ENCODE peak calls at places on chromosome 21, in eight cellular contexts. H is ovary, B is sigmoid colon, E is A549, A is esophagus muscularis mucosa, D is stomach, W is upper lobe of left lung, X is K562. V is an unnamed sample.
A peak's percentile ranks its signal among the peaks of the same experiment; 100 is the strongest.

GRCh38 chr21:39713905-39714304 is 31.1 kb upstream of the IGSF5 start:
- DNase-seq in H (peak; percentile 40), B (no peak), E (no peak), A (no peak), D (no peak), W (no peak), X (no peak), V (no peak)

GRCh38 chr21:25515484-25516405 is 91.5 kb downstream of the MRPL39 start:
- DNase-seq in H (no peak), B (no peak), E (no peak), A (no peak), D (no peak), W (no peak), X (no peak), V (no peak)

GRCh38 chr21:43639470-43640178 is 19.7 kb downstream of the HSF2BP start:
- DNase-seq in H (no peak), B (no peak), E (no peak), A (no peak), D (no peak), W (no peak), X (no peak), V (no peak)

GRCh38 chr21:37435120-37435519 is 68.5 kb downstream of the DYRK1A start:
- DNase-seq in H (no peak), B (peak; percentile 72), E (no peak), A (no peak), D (no peak), W (no peak), X (peak; percentile 94), V (peak; percentile 48)

GRCh38 chr21:25721987-25722386 is 12.7 kb downstream of the ATP5PF start:
- DNase-seq in H (no peak), B (no peak), E (no peak), A (no peak), D (no peak), W (no peak), X (no peak), V (no peak)

GRCh38 chr21:14383596-14384210 is 757 bp upstream of the HSPA13 start:
- DNase-seq in H (no peak), B (no peak), E (no peak), A (no peak), D (no peak), W (peak; percentile 83), X (no peak), V (no peak)

GRCh38 chr21:25834376-25834775 is 99.6 kb downstream of the GABPA start:
- DNase-seq in H (no peak), B (no peak), E (no peak), A (no peak), D (no peak), W (no peak), X (no peak), V (no peak)

GRCh38 chr21:15063821-15064575 is 802 bp downstream of the NRIP1 start:
- DNase-seq in H (no peak), B (peak; percentile 73), E (peak; percentile 7), A (no peak), D (peak; percentile 65), W (no peak), X (peak; percentile 52), V (peak; percentile 22)

GRCh38 chr21:36985761-36986594 is 19.5 kb upstream of the HLCS start:
- DNase-seq in H (no peak), B (no peak), E (no peak), A (no peak), D (no peak), W (no peak), X (no peak), V (no peak)

GRCh38 chr21:37338671-37339526 is 27.7 kb upstream of the DYRK1A start:
- DNase-seq in H (peak; percentile 47), B (peak; percentile 71), E (peak; percentile 81), A (no peak), D (no peak), W (no peak), X (peak; percentile 84), V (no peak)

GRCh38 chr21:21003701-21004100 is 5.5 kb downstream of the NCAM2 start:
- DNase-seq in H (no peak), B (no peak), E (no peak), A (no peak), D (no peak), W (no peak), X (peak; percentile 31), V (no peak)

GRCh38 chr21:44083631-44084291 is 23.4 kb upstream of the PWP2 start:
- DNase-seq in H (no peak), B (no peak), E (no peak), A (no peak), D (peak; percentile 53), W (no peak), X (no peak), V (no peak)

GRCh38 chr21:43923391-43923790 is 58.4 kb downstream of the AGPAT3 start:
- DNase-seq in H (no peak), B (peak; percentile 67), E (no peak), A (no peak), D (no peak), W (no peak), X (no peak), V (no peak)

GRCh38 chr21:38956791-38957571 is 151.3 kb downstream of the ETS2 start:
- DNase-seq in H (no peak), B (no peak), E (no peak), A (no peak), D (peak; percentile 61), W (no peak), X (peak; percentile 27), V (no peak)

GRCh38 chr21:38311765-38312164 is 55.0 kb downstream of the KCNJ15 start:
- DNase-seq in H (no peak), B (no peak), E (no peak), A (no peak), D (no peak), W (no peak), X (no peak), V (no peak)

GRCh38 chr21:14773777-14774345 is 227.7 kb upstream of the SAMSN1 start:
- DNase-seq in H (no peak), B (peak; percentile 65), E (no peak), A (no peak), D (peak; percentile 66), W (no peak), X (peak; percentile 76), V (peak; percentile 18)

GRCh38 chr21:44952929-44953627 is 13.2 kb downstream of the SLX9 start:
- DNase-seq in H (no peak), B (no peak), E (no peak), A (no peak), D (no peak), W (peak; percentile 78), X (no peak), V (no peak)

GRCh38 chr21:41071410-41071809 is 96.5 kb upstream of the BACE2 start:
- DNase-seq in H (no peak), B (no peak), E (no peak), A (no peak), D (no peak), W (no peak), X (no peak), V (no peak)

GRCh38 chr21:38661296-38662223 is 144.2 kb upstream of the ETS2 start:
- DNase-seq in H (peak; percentile 15), B (no peak), E (no peak), A (no peak), D (no peak), W (peak; percentile 87), X (no peak), V (no peak)

GRCh38 chr21:38843806-38844479 is 38.2 kb downstream of the ETS2 start:
- DNase-seq in H (no peak), B (no peak), E (no peak), A (peak; percentile 34), D (no peak), W (no peak), X (no peak), V (no peak)

GRCh38 chr21:17472167-17472566 is 40.7 kb upstream of the CXADR start:
- DNase-seq in H (no peak), B (no peak), E (no peak), A (no peak), D (no peak), W (no peak), X (no peak), V (no peak)

GRCh38 chr21:25956993-25957714 is 213.4 kb downstream of the APP start:
- DNase-seq in H (no peak), B (no peak), E (no peak), A (no peak), D (no peak), W (no peak), X (no peak), V (no peak)

GRCh38 chr21:44532165-44532564 is 7.8 kb downstream of the KRTAP10-1 start:
- DNase-seq in H (no peak), B (peak; percentile 30), E (no peak), A (no peak), D (no peak), W (no peak), X (no peak), V (no peak)

GRCh38 chr21:23886828-23887708 is 1720.2 kb downstream of the MRPL39 start:
- DNase-seq in H (no peak), B (no peak), E (no peak), A (no peak), D (no peak), W (peak; percentile 16), X (peak; percentile 11), V (no peak)
- H3K4me3 ChIP-seq in H (no peak overlapping the region), B (no peak overlapping the region), E (no peak overlapping the region), A (no peak overlapping the region), D (no peak overlapping the region), W (no peak overlapping the region), X (peak overlapping the region; percentile 41), V (peak overlapping the region; percentile 7)

DNA sequence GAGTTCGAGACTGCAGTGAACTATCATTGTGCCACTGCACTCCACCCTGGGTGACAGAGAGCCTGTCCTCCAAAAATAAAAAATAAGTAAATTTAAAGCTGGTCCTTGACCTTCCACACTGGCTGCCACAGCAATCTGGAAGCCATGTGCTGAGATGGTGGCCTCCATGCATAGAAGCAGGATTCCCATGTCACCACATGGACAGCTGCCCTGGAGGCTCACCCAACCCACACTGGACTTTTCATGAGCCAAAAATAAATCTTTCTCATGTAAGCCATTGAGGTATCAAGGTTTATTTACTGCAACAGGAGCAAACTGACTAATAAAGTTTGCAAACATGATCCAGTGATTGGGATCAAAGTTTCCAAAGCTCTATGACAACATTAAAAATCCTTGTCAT is 88.5 kb downstream of the SETD4 start:
- DNase-seq in H (no peak), B (no peak), E (no peak), A (no peak), D (no peak), W (no peak), X (no peak), V (no peak)
- TF ChIP-seq EP300 in H (no peak), B (no peak), E (no peak), A (no peak), D (no peak), W (no peak), X (no peak), V (no peak)

DNA sequence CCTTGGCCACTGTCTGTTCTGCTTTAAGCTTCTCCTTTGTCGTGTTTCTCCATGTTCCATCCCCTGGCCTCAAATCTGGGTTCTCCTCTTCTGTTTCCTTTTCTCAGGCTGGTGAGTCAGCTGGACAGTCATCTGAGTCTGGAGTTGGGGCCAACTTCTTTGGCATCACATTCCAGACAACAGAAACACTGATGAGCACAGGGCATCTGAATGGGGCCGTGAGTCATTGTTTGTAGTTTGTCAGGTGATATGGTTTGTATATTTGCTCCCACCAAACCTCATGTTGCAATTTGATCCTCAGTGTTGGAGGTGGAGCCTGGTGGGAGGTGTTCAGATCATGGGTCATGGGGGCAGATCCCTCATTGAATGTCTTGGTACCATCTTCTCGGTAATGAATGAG is 14.3 kb upstream of the OLIG2 start:
- DNase-seq in H (no peak), B (no peak), E (peak; percentile 57), A (no peak), D (no peak), W (no peak), X (no peak), V (peak; percentile 22)
- H3K4me3 ChIP-seq in H (no peak overlapping the region), B (no peak overlapping the region), E (no peak overlapping the region), A (no peak overlapping the region), D (no peak overlapping the region), W (no peak overlapping the region), X (no peak overlapping the region), V (no peak overlapping the region)

GRCh38 chr21:16116798-16117197 is 387.0 kb downstream of the USP25 start:
- DNase-seq in H (no peak), B (no peak), E (no peak), A (no peak), D (no peak), W (no peak), X (no peak), V (no peak)
- TF ChIP-seq EP300 in H (no peak), B (no peak), E (no peak), A (no peak), D (no peak), W (no peak), X (no peak), V (no peak)

V was measured in tibial nerve.